ENCODE peak calls at places on chromosome 4, in seven cellular contexts. W is CD8-positive, alpha-beta memory T cell; S is iPS DF 6.9; H is H9; Y is BE2C; B is mucosa of descending colon; D is A549. Q is an unnamed sample. For H3K9me3, the result is how much of the 10 kb centered on the place peaks cover.

GRCh38 chr4:8403173-8403753 is 37.3 kb downstream of the ACOX3 start:
- DNase-seq in W (peak), S (peak), H (peak), Y (peak), B (peak), D (peak), Q (peak)

GRCh38 chr4:7055990-7056325 is 11.9 kb downstream of the GRPEL1 start:
- DNase-seq in W (no peak), S (no peak), H (no peak), Y (no peak), B (no peak), D (no peak), Q (no peak)

GRCh38 chr4:100882661-100883060 is 364.8 kb upstream of the EMCN start:
- DNase-seq in W (no peak), S (no peak), H (no peak), Y (no peak), B (no peak), D (no peak), Q (no peak)

GRCh38 chr4:112604590-112604989 is 32.1 kb downstream of the ZGRF1 start:
- DNase-seq in W (peak), S (peak), H (no peak), Y (peak), B (peak), D (peak), Q (peak)

GRCh38 chr4:76203541-76203940 is 10.1 kb downstream of the SCARB2 start:
- DNase-seq in W (no peak), S (no peak), H (no peak), Y (no peak), B (no peak), D (no peak), Q (no peak)

GRCh38 chr4:8157496-8157895 is 1.1 kb downstream of the ABLIM2 start:
- DNase-seq in W (no peak), S (no peak), H (peak), Y (no peak), B (peak), D (no peak), Q (no peak)

GRCh38 chr4:95522682-95523410 is 25.9 kb downstream of the UNC5C start:
- DNase-seq in W (no peak), S (no peak), H (no peak), Y (peak), B (no peak), D (no peak), Q (no peak)

GRCh38 chr4:125097729-125098128 is 217.0 kb upstream of the FAT4 start:
- DNase-seq in W (no peak), S (no peak), H (no peak), Y (no peak), B (no peak), D (no peak), Q (no peak)

GRCh38 chr4:102533916-102534315 is 32.8 kb downstream of the NFKB1 start:
- DNase-seq in W (no peak), S (no peak), H (no peak), Y (no peak), B (no peak), D (no peak), Q (no peak)

GRCh38 chr4:102760645-102761477 is at the start of gene MANBA:
- DNase-seq in W (peak), S (peak), H (peak), Y (peak), B (peak), D (peak), Q (peak)

GRCh38 chr4:88457307-88458090 is 580 bp downstream of the HERC5 start:
- DNase-seq in W (no peak), S (peak), H (peak), Y (peak), B (peak), D (peak), Q (no peak)

GRCh38 chr4:84451546-84451945 is 47.5 kb downstream of the NKX6-1 start:
- DNase-seq in W (no peak), S (no peak), H (no peak), Y (no peak), B (peak), D (no peak), Q (peak)

GRCh38 chr4:149781150-149781549 is 34.5 kb downstream of the IQCM start:
- DNase-seq in W (no peak), S (no peak), H (no peak), Y (no peak), B (no peak), D (no peak), Q (no peak)

GRCh38 chr4:33160126-33160525 is 2440.0 kb downstream of the PCDH7 start:
- DNase-seq in W (no peak), S (peak), H (no peak), Y (peak), B (no peak), D (no peak), Q (peak)

GRCh38 chr4:158016511-158016910 is 156.3 kb downstream of the GASK1B start:
- DNase-seq in W (no peak), S (no peak), H (no peak), Y (no peak), B (no peak), D (no peak), Q (no peak)

GRCh38 chr4:67744561-67745283 is 9.5 kb downstream of the GNRHR start:
- DNase-seq in W (no peak), S (no peak), H (no peak), Y (no peak), B (no peak), D (no peak), Q (no peak)

GRCh38 chr4:169229571-169230028 is 41.2 kb downstream of the SH3RF1 start:
- DNase-seq in W (no peak), S (no peak), H (no peak), Y (no peak), B (no peak), D (peak), Q (no peak)

GRCh38 chr4:126957555-126958440 is 675.0 kb upstream of the INTU start:
- DNase-seq in W (no peak), S (no peak), H (no peak), Y (no peak), B (no peak), D (no peak), Q (no peak)

GRCh38 chr4:183797041-183797444 is 108.1 kb upstream of the STOX2 start:
- DNase-seq in W (no peak), S (no peak), H (peak), Y (no peak), B (peak), D (peak), Q (no peak)
- H3K9me3 ChIP-seq in W (under half), S (under half), H (under half), Y (under half), B (under half), D (under half), Q (under half)

GRCh38 chr4:4962928-4963327 is 56.3 kb downstream of the CYTL1 start:
- DNase-seq in W (no peak), S (no peak), H (no peak), Y (no peak), B (no peak), D (no peak), Q (no peak)
- H3K9me3 ChIP-seq in W (under half), S (under half), H (under half), Y (under half), B (under half), D (under half), Q (under half)

GRCh38 chr4:11132478-11132877 is 296.2 kb downstream of the HS3ST1 start:
- DNase-seq in W (no peak), S (no peak), H (no peak), Y (no peak), B (peak), D (no peak), Q (no peak)
- H3K9me3 ChIP-seq in W (under half), S (under half), H (under half), Y (under half), B (under half), D (under half), Q (under half)

DNA sequence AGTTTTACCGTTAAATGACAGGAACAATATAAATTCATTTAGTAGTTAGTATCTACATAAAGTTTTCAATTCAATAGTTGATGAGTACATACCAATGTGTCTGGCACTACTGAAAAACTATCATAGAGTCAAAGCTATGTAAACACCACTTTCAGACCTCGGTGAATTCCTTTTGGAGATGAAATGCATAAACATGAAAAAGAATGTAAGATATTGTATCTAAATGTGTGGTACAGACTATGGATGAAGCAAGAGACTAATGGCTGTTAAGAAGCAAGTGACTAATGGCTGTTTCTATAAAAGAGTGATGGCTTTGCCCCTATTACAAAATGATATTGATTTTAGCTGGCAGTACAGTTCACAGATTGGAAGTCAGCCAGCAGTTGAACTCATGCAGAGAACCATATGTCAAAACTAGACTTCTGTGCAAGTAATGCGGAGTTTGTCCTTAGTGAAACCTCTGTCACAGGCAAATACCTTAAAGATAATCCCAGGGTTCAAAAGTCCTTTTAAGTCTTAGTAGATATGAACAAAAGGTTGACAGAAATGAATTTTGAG is 359.3 kb downstream of the GRXCR1 start:
- DNase-seq in W (no peak), S (no peak), H (no peak), Y (no peak), B (no peak), D (no peak), Q (no peak)
- H3K9me3 ChIP-seq in W (under half), S (under half), H (under half), Y (under half), B (under half), D (under half), Q (under half)

GRCh38 chr4:161496-162284 is 37.4 kb downstream of the ZNF718 start:
- DNase-seq in W (no peak), S (no peak), H (no peak), Y (no peak), B (no peak), D (no peak), Q (no peak)
- H3K9me3 ChIP-seq in W (under half), S (under half), H (half or more), Y (under half), B (half or more), D (half or more), Q (half or more)

DNA sequence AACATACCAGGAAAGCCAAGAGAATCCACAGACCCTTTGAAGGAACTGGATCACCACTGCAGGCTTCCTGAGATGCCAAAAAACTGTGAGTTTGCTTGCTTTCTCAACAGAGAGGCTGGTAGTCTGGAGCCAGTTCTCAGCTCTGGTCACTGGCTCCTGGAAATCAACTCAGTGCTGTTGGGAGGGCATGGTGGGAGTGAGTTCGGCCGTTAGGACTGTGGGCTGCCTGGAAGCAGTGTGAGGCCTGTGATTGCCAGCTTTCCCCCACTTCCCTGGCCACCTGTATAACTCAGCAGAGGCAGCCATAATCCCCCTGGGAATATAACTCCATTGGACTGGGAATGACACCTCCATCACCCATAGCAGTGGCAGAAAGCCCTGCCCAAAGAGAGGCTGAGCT is 122.0 kb upstream of the FSTL5 start:
- DNase-seq in W (no peak), S (no peak), H (no peak), Y (no peak), B (no peak), D (no peak), Q (no peak)
- H3K9me3 ChIP-seq in W (under half), S (under half), H (under half), Y (under half), B (under half), D (under half), Q (under half)

GRCh38 chr4:4781936-4782754 is 77.3 kb upstream of the MSX1 start:
- DNase-seq in W (no peak), S (no peak), H (no peak), Y (no peak), B (no peak), D (no peak), Q (no peak)

GRCh38 chr4:4783847-4784246 is 75.6 kb upstream of the MSX1 start:
- DNase-seq in W (no peak), S (no peak), H (no peak), Y (no peak), B (no peak), D (no peak), Q (no peak)

GRCh38 chr4:4787421-4787820 is 72.0 kb upstream of the MSX1 start:
- DNase-seq in W (no peak), S (no peak), H (no peak), Y (no peak), B (no peak), D (no peak), Q (peak)

GRCh38 chr4:4782969-4783368 is 76.5 kb upstream of the MSX1 start:
- DNase-seq in W (no peak), S (no peak), H (no peak), Y (no peak), B (no peak), D (no peak), Q (no peak)

DNA sequence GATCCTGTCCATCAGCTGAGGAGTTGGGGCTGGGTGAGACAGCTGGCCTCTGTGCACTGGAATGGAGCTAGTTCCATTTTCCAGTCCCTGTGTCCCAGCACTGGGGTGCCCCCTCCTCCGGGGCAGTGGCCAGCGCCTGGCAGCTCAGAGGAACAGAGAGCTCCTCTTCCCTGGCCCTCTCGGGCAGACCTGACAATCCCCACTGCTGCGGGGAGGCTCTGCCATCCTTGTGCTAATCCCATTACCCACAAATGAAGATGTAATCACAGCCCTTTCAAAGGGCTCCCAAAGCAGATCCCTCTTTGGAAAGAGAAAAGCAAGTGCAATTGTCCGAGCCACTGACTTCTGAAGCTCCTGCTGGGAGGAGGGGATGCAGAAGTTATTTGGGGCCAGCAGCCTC is 75.1 kb upstream of the MSX1 start:
- DNase-seq in W (no peak), S (no peak), H (no peak), Y (peak), B (no peak), D (no peak), Q (no peak)
- H3K9me3 ChIP-seq in W (under half), S (under half), H (under half), Y (under half), B (under half), D (under half), Q (under half)

DNA sequence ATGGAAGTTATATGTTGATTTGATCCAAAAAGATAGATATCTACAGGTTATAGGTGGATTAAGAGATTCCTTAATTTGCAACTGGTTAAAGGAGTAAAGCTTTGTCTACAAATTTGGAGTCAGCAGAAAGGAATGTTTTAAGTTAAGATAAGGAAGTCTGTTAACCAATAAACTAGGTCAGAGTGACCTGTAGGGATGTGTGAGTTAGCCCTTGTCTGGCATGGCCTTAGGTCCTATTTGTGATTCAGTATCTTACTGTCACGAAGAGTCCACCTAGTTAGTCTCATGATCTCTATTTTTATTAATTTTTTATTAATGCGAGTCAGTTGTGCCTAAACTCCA is 230.8 kb downstream of the INPP4B start:
- DNase-seq in W (no peak), S (no peak), H (no peak), Y (no peak), B (no peak), D (no peak), Q (no peak)
- H3K9me3 ChIP-seq in W (under half), S (under half), H (under half), Y (under half), B (under half), D (under half), Q (under half)

Q was measured in OCI-LY7.